ENCODE peak calls at places on chromosomes 1 and 21, in four cellular contexts. One of them, this sample, is unnamed.

GRCh38 chr21:31929548-31929947 is 56.7 kb downstream of the HUNK start:
- DNase-seq in GM12878: no peak
- DNase-seq in K562: no peak
- DNase-seq in HepG2: peak; percentile 95
- DNase-seq in this sample: no peak

GRCh38 chr21:36783612-36784383 is 84.9 kb downstream of the SIM2 start:
- DNase-seq in GM12878: no peak
- DNase-seq in K562: no peak
- DNase-seq in HepG2: peak; percentile 12
- DNase-seq in this sample: no peak

GRCh38 chr21:35319684-35320083 is 270.6 kb upstream of the RUNX1 start:
- DNase-seq in GM12878: no peak
- DNase-seq in K562: no peak
- DNase-seq in HepG2: no peak
- DNase-seq in this sample: no peak

GRCh38 chr1:11314959-11315358 is 42.0 kb downstream of the UBIAD1 start:
- DNase-seq in GM12878: no peak
- DNase-seq in K562: no peak
- DNase-seq in HepG2: no peak
- DNase-seq in this sample: no peak

GRCh38 chr21:36420571-36421339 is 35.6 kb downstream of the CHAF1B start:
- DNase-seq in GM12878: no peak
- DNase-seq in K562: no peak
- DNase-seq in HepG2: no peak
- DNase-seq in this sample: no peak

GRCh38 chr1:203592156-203592555 is 34.5 kb upstream of the ATP2B4 start:
- DNase-seq in GM12878: no peak
- DNase-seq in K562: no peak
- DNase-seq in HepG2: peak; percentile 15
- DNase-seq in this sample: peak; percentile 71

GRCh38 chr1:160206421-160207117 is 1.4 kb downstream of the PEA15 start:
- DNase-seq in GM12878: no peak
- DNase-seq in K562: peak; percentile 43
- DNase-seq in HepG2: no peak
- DNase-seq in this sample: no peak

GRCh38 chr1:175481126-175482071 is 262.0 kb downstream of the TNR start:
- DNase-seq in GM12878: no peak
- DNase-seq in K562: peak; percentile 32
- DNase-seq in HepG2: no peak
- DNase-seq in this sample: no peak

GRCh38 chr21:33432496-33432895 is 29.3 kb downstream of the IFNGR2 start:
- DNase-seq in GM12878: peak; percentile 63
- DNase-seq in K562: no peak
- DNase-seq in HepG2: no peak
- DNase-seq in this sample: no peak

GRCh38 chr1:47934243-47934805 is 62.9 kb downstream of the TRABD2B start:
- DNase-seq in GM12878: no peak
- DNase-seq in K562: no peak
- DNase-seq in HepG2: no peak
- DNase-seq in this sample: no peak

GRCh38 chr1:30684881-30685795 is 38.2 kb downstream of the MATN1 start:
- DNase-seq in GM12878: no peak
- DNase-seq in K562: peak; percentile 84
- DNase-seq in HepG2: peak; percentile 78
- DNase-seq in this sample: peak; percentile 90

GRCh38 chr1:207644852-207645631 is at the start of gene CR1L:
- DNase-seq in GM12878: no peak
- DNase-seq in K562: peak; percentile 96
- DNase-seq in HepG2: no peak
- DNase-seq in this sample: no peak

GRCh38 chr1:233300326-233300725 is 4.8 kb upstream of the PCNX2 start:
- DNase-seq in GM12878: no peak
- DNase-seq in K562: no peak
- DNase-seq in HepG2: no peak
- DNase-seq in this sample: no peak

GRCh38 chr21:31203371-31204054 is 140.5 kb downstream of the TIAM1 start:
- DNase-seq in GM12878: no peak
- DNase-seq in K562: no peak
- DNase-seq in HepG2: no peak
- DNase-seq in this sample: no peak

GRCh38 chr1:17007121-17007520 is 4.6 kb downstream of the ATP13A2 start:
- DNase-seq in GM12878: no peak
- DNase-seq in K562: no peak
- DNase-seq in HepG2: no peak
- DNase-seq in this sample: no peak

GRCh38 chr1:76059461-76059860 is 15.1 kb upstream of the ST6GALNAC3 start:
- DNase-seq in GM12878: no peak
- DNase-seq in K562: no peak
- DNase-seq in HepG2: peak; percentile 35
- DNase-seq in this sample: no peak

GRCh38 chr1:205243355-205244191 is 15.8 kb downstream of the TMCC2 start:
- DNase-seq in GM12878: no peak
- DNase-seq in K562: no peak
- DNase-seq in HepG2: no peak
- DNase-seq in this sample: no peak

DNA sequence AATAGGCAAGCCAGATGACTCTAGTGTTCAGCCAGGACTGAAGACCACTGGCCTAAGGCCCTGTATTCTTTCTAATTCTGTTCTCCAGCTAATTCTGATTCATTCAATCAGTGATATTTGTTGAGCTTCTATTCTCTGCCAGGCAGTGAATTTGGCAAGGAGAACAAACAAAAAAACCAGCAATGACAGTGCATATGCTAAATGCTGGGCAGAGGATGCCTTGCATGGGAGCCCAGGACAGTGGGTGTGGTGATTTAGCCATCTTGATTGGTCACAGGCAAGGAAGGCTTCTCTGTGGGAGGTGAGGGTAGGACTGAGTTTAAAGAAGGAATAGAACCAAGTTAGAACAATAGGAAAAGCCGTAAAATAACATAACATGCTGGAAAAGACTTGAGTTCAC is 9.3 kb upstream of the CPT2 start:
- DNase-seq in GM12878: no peak
- DNase-seq in K562: no peak
- DNase-seq in HepG2: no peak
- DNase-seq in this sample: no peak
- TF ChIP-seq ATF2 in GM12878: no peak
- TF ChIP-seq ATF2 in K562: no peak
- TF ChIP-seq ATF2 in HepG2: no peak
- TF ChIP-seq ATF2 in this sample: no peak

GRCh38 chr21:15559612-15560011 is 170.2 kb upstream of the USP25 start:
- DNase-seq in GM12878: no peak
- DNase-seq in K562: no peak
- DNase-seq in HepG2: no peak
- DNase-seq in this sample: no peak

GRCh38 chr21:15560383-15561056 is 169.3 kb upstream of the USP25 start:
- DNase-seq in GM12878: no peak
- DNase-seq in K562: no peak
- DNase-seq in HepG2: no peak
- DNase-seq in this sample: no peak

GRCh38 chr21:15558884-15559283 is 170.9 kb upstream of the USP25 start:
- DNase-seq in GM12878: no peak
- DNase-seq in K562: no peak
- DNase-seq in HepG2: no peak
- DNase-seq in this sample: no peak

GRCh38 chr21:15562748-15563147 is 167.0 kb upstream of the USP25 start:
- DNase-seq in GM12878: no peak
- DNase-seq in K562: no peak
- DNase-seq in HepG2: no peak
- DNase-seq in this sample: no peak

GRCh38 chr21:15557925-15558324 is 171.9 kb upstream of the USP25 start:
- DNase-seq in GM12878: no peak
- DNase-seq in K562: peak; percentile 25
- DNase-seq in HepG2: peak; percentile 1
- DNase-seq in this sample: no peak
- TF ChIP-seq ATF3 in GM12878: no peak
- TF ChIP-seq ATF3 in K562: peak; percentile 19
- TF ChIP-seq ATF3 in HepG2: no peak
- TF ChIP-seq ATF3 in this sample: no peak

GRCh38 chr1:246566808-246567154 is 525 bp downstream of the CNST start:
- DNase-seq in GM12878: no peak
- DNase-seq in K562: peak; percentile 83
- DNase-seq in HepG2: no peak
- DNase-seq in this sample: no peak
- TF ChIP-seq HDAC6 in GM12878: no peak
- TF ChIP-seq HDAC6 in K562: no peak
- TF ChIP-seq HDAC6 in HepG2: no peak
- TF ChIP-seq HDAC6 in this sample: no peak

GRCh38 chr1:60223370-60223652 is 149.7 kb upstream of the C1orf87 start:
- DNase-seq in GM12878: no peak
- DNase-seq in K562: no peak
- DNase-seq in HepG2: no peak
- DNase-seq in this sample: no peak

GRCh38 chr1:60227581-60228252 is 154.1 kb upstream of the C1orf87 start:
- DNase-seq in GM12878: no peak
- DNase-seq in K562: no peak
- DNase-seq in HepG2: no peak
- DNase-seq in this sample: no peak

GRCh38 chr1:60222492-60223369 is 149.2 kb upstream of the C1orf87 start:
- DNase-seq in GM12878: no peak
- DNase-seq in K562: no peak
- DNase-seq in HepG2: no peak
- DNase-seq in this sample: no peak

GRCh38 chr1:60228253-60228594 is 154.7 kb upstream of the C1orf87 start:
- DNase-seq in GM12878: no peak
- DNase-seq in K562: no peak
- DNase-seq in HepG2: no peak
- DNase-seq in this sample: no peak
- TF ChIP-seq ATF2 in GM12878: no peak
- TF ChIP-seq ATF2 in K562: no peak
- TF ChIP-seq ATF2 in HepG2: no peak
- TF ChIP-seq ATF2 in this sample: no peak

GRCh38 chr1:46480959-46481646 is 8.5 kb upstream of the DMBX1 start:
- DNase-seq in GM12878: no peak
- DNase-seq in K562: peak; percentile 83
- DNase-seq in HepG2: no peak
- DNase-seq in this sample: no peak

GRCh38 chr1:46479744-46480350 is 9.8 kb upstream of the DMBX1 start:
- DNase-seq in GM12878: no peak
- DNase-seq in K562: no peak
- DNase-seq in HepG2: no peak
- DNase-seq in this sample: no peak

GRCh38 chr1:46484783-46485490 is 4.7 kb upstream of the DMBX1 start:
- DNase-seq in GM12878: no peak
- DNase-seq in K562: peak; percentile 76
- DNase-seq in HepG2: no peak
- DNase-seq in this sample: no peak

GRCh38 chr1:46483597-46483996 is 6.0 kb upstream of the DMBX1 start:
- DNase-seq in GM12878: no peak
- DNase-seq in K562: no peak
- DNase-seq in HepG2: no peak
- DNase-seq in this sample: no peak

DNA sequence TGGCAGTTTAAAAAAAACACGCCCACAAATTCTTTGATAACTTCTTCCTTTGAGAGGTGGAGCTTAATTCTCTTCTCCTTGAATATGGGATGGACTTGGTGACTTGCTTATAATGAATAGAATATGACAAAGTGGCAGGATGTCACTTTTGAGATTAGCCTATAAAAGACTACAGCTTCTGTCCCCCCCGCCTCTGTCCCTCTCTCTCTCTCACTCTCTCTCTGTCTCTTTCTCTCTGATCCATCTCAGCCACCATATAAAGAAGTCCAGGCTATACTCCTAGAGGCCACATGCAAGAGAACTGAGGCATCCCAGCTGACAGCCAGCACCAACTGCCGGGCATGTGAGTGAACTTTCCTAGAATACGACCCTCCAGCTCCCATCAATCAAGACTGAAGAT is 7.7 kb upstream of the DMBX1 start:
- DNase-seq in GM12878: no peak
- DNase-seq in K562: no peak
- DNase-seq in HepG2: no peak
- DNase-seq in this sample: no peak
- TF ChIP-seq ATF3 in GM12878: no peak
- TF ChIP-seq ATF3 in K562: no peak
- TF ChIP-seq ATF3 in HepG2: no peak
- TF ChIP-seq ATF3 in this sample: no peak

GRCh38 chr1:109890115-109890953 is 20.3 kb upstream of the CSF1 start:
- DNase-seq in GM12878: no peak
- DNase-seq in K562: peak; percentile 67
- DNase-seq in HepG2: no peak
- DNase-seq in this sample: no peak

GRCh38 chr1:109894823-109895719 is 15.6 kb upstream of the CSF1 start:
- DNase-seq in GM12878: peak; percentile 58
- DNase-seq in K562: no peak
- DNase-seq in HepG2: no peak
- DNase-seq in this sample: no peak

GRCh38 chr1:109892476-109893368 is 17.9 kb upstream of the CSF1 start:
- DNase-seq in GM12878: no peak
- DNase-seq in K562: no peak
- DNase-seq in HepG2: no peak
- DNase-seq in this sample: no peak

GRCh38 chr1:109889094-109889493 is 21.6 kb upstream of the CSF1 start:
- DNase-seq in GM12878: no peak
- DNase-seq in K562: peak; percentile 82
- DNase-seq in HepG2: no peak
- DNase-seq in this sample: no peak

GRCh38 chr1:109891930-109892329 is 18.7 kb upstream of the CSF1 start:
- DNase-seq in GM12878: no peak
- DNase-seq in K562: no peak
- DNase-seq in HepG2: peak; percentile 35
- DNase-seq in this sample: no peak
- TF ChIP-seq HDAC6 in GM12878: no peak
- TF ChIP-seq HDAC6 in K562: no peak
- TF ChIP-seq HDAC6 in HepG2: no peak
- TF ChIP-seq HDAC6 in this sample: no peak

GRCh38 chr1:162177126-162177525 is 107.6 kb downstream of the NOS1AP start:
- DNase-seq in GM12878: no peak
- DNase-seq in K562: no peak
- DNase-seq in HepG2: no peak
- DNase-seq in this sample: no peak
- TF ChIP-seq ATF2 in GM12878: no peak
- TF ChIP-seq ATF2 in K562: no peak
- TF ChIP-seq ATF2 in HepG2: no peak
- TF ChIP-seq ATF2 in this sample: no peak

GRCh38 chr1:2554621-2555387 is 1.4 kb upstream of the TNFRSF14 start:
- DNase-seq in GM12878: no peak
- DNase-seq in K562: peak; percentile 54
- DNase-seq in HepG2: no peak
- DNase-seq in this sample: no peak
- TF ChIP-seq ATF3 in GM12878: no peak
- TF ChIP-seq ATF3 in K562: no peak
- TF ChIP-seq ATF3 in HepG2: no peak
- TF ChIP-seq ATF3 in this sample: no peak

This sample was measured in H1.